ENCODE peak calls at places on chromosomes 6 and 20, in four cellular contexts. K is lower lobe of right lung, G is gastrocnemius medialis, S is A549. V is an unnamed sample.

GRCh38 chr6:135271626-135272025 is 90.5 kb downstream of the MYB start:
- DNase-seq in K (no peak), G (no peak), S (no peak), V (no peak)

GRCh38 chr6:106446287-106446885 is 85.9 kb downstream of the CRYBG1 start:
- DNase-seq in K (no peak), S (peak), G (no peak), V (no peak)

GRCh38 chr6:163395122-163395521 is 19.4 kb upstream of the QKI start:
- DNase-seq in S (no peak), K (no peak), G (no peak), V (no peak)

GRCh38 chr20:22581437-22582385 is 2.7 kb downstream of the FOXA2 start:
- DNase-seq in S (no peak), G (no peak), K (peak), V (no peak)

GRCh38 chr6:70520575-70520974 is 46.2 kb upstream of the SDHAF4 start:
- DNase-seq in G (no peak), S (peak), K (no peak), V (no peak)

GRCh38 chr6:157241411-157241979 is 81.8 kb downstream of the TMEM242 start:
- DNase-seq in S (no peak), K (no peak), G (no peak), V (no peak)

GRCh38 chr6:1572892-1573291 is 36.8 kb upstream of the FOXC1 start:
- DNase-seq in K (no peak), G (no peak), S (no peak), V (no peak)

GRCh38 chr20:62786100-62786499 is 10.2 kb upstream of the MRGBP start:
- DNase-seq in S (no peak), K (no peak), G (no peak), V (no peak)

GRCh38 chr6:121767254-121767653 is 331.8 kb downstream of the GJA1 start:
- DNase-seq in S (no peak), G (no peak), K (no peak), V (no peak)

GRCh38 chr20:63873477-63873971 is 8.5 kb downstream of the TPD52L2 start:
- DNase-seq in K (peak), G (no peak), S (peak), V (peak)

GRCh38 chr20:63519765-63520593 is 586 bp upstream of the PPDPF start:
- DNase-seq in S (peak), G (peak), K (peak), V (peak)

GRCh38 chr6:114154812-114155211 is 183.9 kb upstream of the HDAC2 start:
- DNase-seq in G (no peak), S (no peak), K (no peak), V (no peak)

GRCh38 chr6:47598367-47598766 is 100.0 kb upstream of the ADGRF4 start:
- DNase-seq in S (no peak), K (no peak), G (no peak), V (no peak)

GRCh38 chr20:48459729-48460395 is 367.9 kb downstream of the PREX1 start:
- DNase-seq in K (no peak), G (no peak), S (no peak), V (no peak)

GRCh38 chr6:158039571-158040050 is 57.9 kb downstream of the SYNJ2 start:
- DNase-seq in G (peak), K (peak), S (peak), V (no peak)

GRCh38 chr6:11027565-11028110 is 16.5 kb downstream of the ELOVL2 start:
- DNase-seq in G (no peak), K (no peak), S (no peak), V (no peak)

GRCh38 chr20:58618694-58619540 is 32.2 kb upstream of the STX16 start:
- DNase-seq in S (no peak), G (no peak), K (no peak), V (peak)

GRCh38 chr6:88609973-88610372 is 353.4 kb downstream of the RNGTT start:
- DNase-seq in G (no peak), S (no peak), K (no peak), V (no peak)

GRCh38 chr20:31862506-31862905 is 7.8 kb downstream of the DUSP15 start:
- DNase-seq in S (no peak), K (no peak), G (no peak), V (no peak)

GRCh38 chr6:139882977-139883728 is 508.7 kb upstream of the CITED2 start:
- DNase-seq in K (no peak), S (no peak), G (no peak), V (no peak)

GRCh38 chr6:37822851-37823682 is 3.5 kb downstream of the ZFAND3 start:
- DNase-seq in K (no peak), S (no peak), G (no peak), V (peak)

GRCh38 chr20:58130574-58130973 is 97.9 kb downstream of the ANKRD60 start:
- DNase-seq in K (no peak), G (no peak), S (no peak), V (no peak)

GRCh38 chr6:30378290-30378937 is 33.5 kb downstream of the RPP21 start:
- DNase-seq in K (no peak), G (no peak), S (peak), V (no peak)

DNA sequence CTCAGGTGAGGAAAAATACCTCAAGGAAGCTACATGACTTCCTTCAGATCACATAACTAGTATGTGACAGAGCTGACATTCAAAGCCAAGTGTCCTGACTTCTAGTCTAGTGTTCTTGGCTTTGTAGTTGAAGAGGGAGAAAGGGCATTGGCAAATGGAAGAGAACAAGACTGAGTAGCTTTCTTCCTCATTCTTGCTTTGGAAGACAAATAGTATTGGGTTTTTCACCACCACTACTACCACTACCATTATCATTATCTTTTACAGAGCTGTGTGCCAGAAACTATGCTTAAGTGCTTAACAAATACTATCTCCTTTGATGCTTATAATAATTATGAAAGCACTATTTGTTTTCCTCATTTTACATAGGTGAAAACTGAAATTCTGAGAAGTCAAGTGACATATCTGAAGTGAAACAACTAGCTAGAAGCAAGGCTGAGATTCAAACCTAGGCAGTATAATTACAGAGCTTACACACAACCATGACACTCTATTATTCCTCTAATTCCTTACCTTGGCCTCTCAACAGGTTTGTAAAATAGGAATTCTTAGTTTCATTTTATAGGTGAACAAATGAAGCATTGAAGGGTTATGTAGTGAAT is 6.8 kb downstream of the ACSS2 start:
- DNase-seq in K (no peak), G (no peak), S (no peak), V (no peak)
- H3K4me3 ChIP-seq in K (no peak), G (no peak), S (no peak), V (no peak)

GRCh38 chr6:19806971-19807396 is 30.2 kb upstream of the ID4 start:
- DNase-seq in G (no peak), S (no peak), K (no peak), V (no peak)

GRCh38 chr6:19812512-19813119 is 24.6 kb upstream of the ID4 start:
- DNase-seq in K (no peak), S (peak), G (no peak), V (no peak)

DNA sequence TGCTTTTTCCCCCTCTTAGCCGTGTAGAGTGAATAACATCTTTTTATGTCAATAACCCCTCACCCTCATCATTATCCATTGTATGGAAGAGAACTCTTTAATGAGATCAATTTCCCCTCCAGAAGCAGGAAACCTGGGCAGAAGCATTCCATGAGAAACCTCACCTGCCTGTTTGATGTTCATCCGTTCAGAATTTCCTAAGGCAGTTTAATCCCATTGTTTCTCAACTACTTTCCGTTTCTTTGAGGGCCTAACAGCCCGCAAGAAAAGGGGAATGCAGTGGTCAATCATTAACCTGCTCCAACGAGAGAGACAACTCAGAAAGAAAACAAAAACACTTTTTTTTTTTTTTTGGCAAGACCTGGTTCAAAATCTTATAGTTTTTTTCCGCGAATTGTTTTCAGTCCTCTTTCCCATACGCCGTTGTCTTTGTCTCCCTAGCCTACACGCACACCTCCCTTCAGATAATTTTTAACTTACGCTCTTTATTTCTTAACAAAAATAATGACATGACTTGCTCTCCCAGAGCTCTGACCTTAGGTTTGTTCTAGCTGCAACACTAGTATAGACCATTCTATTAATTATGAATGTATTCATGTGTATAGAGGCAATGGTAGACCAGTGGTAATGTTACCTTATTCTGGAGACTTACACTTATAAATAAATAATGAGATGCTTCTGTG is 25.6 kb upstream of the ID4 start:
- DNase-seq in S (peak), K (no peak), G (no peak), V (no peak)
- H3K4me3 ChIP-seq in S (peak), K (no peak), G (no peak), V (no peak)

DNA sequence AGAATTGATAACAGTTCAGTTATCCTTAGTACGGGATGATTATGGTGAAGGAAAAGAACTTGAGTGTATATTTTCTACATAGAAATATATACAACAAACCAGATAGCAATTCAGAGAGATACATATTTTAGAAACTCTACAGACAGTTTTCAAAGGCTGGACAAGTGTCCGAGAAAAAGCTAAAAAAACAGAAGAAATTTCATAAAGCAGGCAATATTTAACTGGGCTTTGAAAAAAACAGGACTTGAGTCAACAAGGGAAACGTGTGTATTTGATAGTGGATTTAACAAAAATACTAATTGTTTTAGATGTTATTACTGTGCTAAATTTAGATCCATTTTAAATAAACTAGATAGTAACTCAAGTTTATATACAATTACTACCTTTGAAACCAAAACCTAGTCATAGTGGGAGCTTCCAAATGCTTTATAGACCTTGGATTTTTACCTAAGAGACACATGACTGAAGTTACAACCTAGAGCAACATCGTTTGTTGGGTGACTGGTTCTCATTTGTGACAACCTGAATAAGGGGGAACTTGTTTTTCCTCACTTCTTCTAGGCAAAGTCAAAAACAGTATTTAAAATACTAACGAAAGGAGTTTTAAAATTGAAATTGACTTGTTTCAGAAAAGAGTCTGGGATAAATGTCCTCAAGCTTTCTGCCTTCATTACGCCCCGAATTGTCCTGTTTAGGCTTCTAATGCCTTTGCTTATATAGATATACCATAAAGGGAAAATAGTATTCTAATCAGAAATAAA is 116.7 kb upstream of the PRSS16 start:
- DNase-seq in G (no peak), K (no peak), S (no peak), V (no peak)
- H3K4me3 ChIP-seq in G (peak), K (peak), S (peak), V (no peak)

GRCh38 chr6:13259393-13259792 is 68.9 kb downstream of the TBC1D7 start:
- DNase-seq in S (no peak), K (no peak), G (no peak), V (no peak)

GRCh38 chr6:13261464-13261994 is 66.8 kb downstream of the TBC1D7 start:
- DNase-seq in G (no peak), K (no peak), S (no peak), V (no peak)

GRCh38 chr6:13260831-13261230 is 67.5 kb downstream of the TBC1D7 start:
- DNase-seq in S (no peak), K (no peak), G (no peak), V (no peak)

GRCh38 chr6:13262302-13263006 is 65.9 kb downstream of the TBC1D7 start:
- DNase-seq in S (no peak), G (no peak), K (no peak), V (no peak)

GRCh38 chr6:13260116-13260598 is 68.2 kb downstream of the TBC1D7 start:
- DNase-seq in K (no peak), G (no peak), S (no peak), V (no peak)
- H3K4me3 ChIP-seq in K (no peak), G (no peak), S (no peak), V (no peak)

DNA sequence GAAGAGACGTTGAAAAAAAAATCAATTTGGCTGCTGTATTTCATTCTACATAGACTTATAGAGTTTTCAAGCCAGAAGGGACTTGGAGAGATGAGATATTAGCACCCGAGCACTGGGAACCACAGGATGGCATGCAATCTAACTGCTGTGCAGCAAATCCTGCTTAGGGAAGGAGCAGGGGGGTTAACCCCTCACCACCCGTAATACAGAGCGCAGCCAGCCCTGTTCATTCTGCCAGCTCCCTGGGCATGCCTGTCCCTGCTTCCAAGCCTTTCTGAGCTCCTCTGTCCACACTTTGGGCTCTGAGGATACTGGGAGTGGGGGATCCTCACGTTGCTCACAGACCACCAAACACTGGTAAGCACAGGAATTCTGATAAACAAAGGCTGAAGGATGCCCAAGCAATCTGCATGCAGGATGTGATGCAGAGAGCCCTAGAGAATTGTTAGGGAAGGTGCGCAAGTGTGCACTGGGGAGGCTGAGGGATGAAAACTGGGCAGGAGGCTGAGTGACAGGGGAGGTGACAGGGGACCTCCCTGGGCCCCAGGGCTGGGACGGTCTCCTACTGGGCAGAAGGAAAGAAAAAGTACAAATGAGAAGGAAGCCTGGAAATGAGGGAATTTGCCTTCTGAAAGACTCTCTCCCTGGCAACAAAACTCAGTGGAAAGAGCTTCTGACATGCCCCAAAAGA is 34.0 kb downstream of the CPNE5 start:
- DNase-seq in S (no peak), K (no peak), G (no peak), V (no peak)
- H3K4me3 ChIP-seq in S (no peak), K (no peak), G (no peak), V (no peak)

GRCh38 chr6:166776571-166776970 is 149.5 kb upstream of the RPS6KA2 start:
- DNase-seq in K (no peak), S (no peak), G (no peak), V (no peak)
- H3K4me3 ChIP-seq in K (no peak), S (no peak), G (no peak), V (no peak)

V was measured in thyroid gland.